ENCODE peak calls at places on chromosomes 11 and 22, in six cellular contexts. O, I, M, F, R and U are unnamed samples.

GRCh38 chr11:80958414-80958813 is 1517.6 kb upstream of the TENM4 start:
- DNase-seq in O (no peak), F (no peak), I (peak), M (no peak), R (no peak), U (peak)

GRCh38 chr11:57638811-57639320 is 10.8 kb downstream of the YPEL4 start:
- DNase-seq in I (no peak), M (no peak), O (no peak), R (no peak), F (no peak), U (no peak)

GRCh38 chr11:102615077-102615893 is 9.8 kb downstream of the MMP20 start:
- DNase-seq in F (no peak), O (no peak), M (no peak), R (no peak), I (peak), U (no peak)

GRCh38 chr11:103907548-103908455 is 128.6 kb upstream of the DDI1 start:
- DNase-seq in I (peak), R (no peak), F (no peak), M (no peak), O (no peak), U (peak)

GRCh38 chr22:36456459-36456835 is 25.0 kb downstream of the TXN2 start:
- DNase-seq in I (no peak), R (no peak), F (no peak), M (no peak), O (no peak), U (no peak)

GRCh38 chr11:61587541-61587941 is 6.7 kb upstream of the SYT7 start:
- DNase-seq in F (peak), O (peak), R (no peak), I (no peak), M (no peak), U (no peak)

GRCh38 chr11:86161373-86162255 is 82.9 kb upstream of the EED start:
- DNase-seq in O (no peak), I (no peak), M (no peak), R (no peak), F (no peak), U (no peak)

GRCh38 chr22:38782402-38783094 is 11.4 kb downstream of the DNAL4 start:
- DNase-seq in O (no peak), R (no peak), I (peak), M (peak), F (no peak), U (no peak)

GRCh38 chr11:118900535-118901384 is 17.1 kb downstream of the CXCR5 start:
- DNase-seq in I (no peak), O (no peak), F (no peak), M (no peak), R (no peak), U (no peak)

GRCh38 chr11:2758751-2759150 is 59.0 kb upstream of the KCNQ1OT1 start:
- DNase-seq in O (no peak), R (no peak), I (no peak), M (no peak), F (no peak), U (no peak)

GRCh38 chr11:60396790-60397189 is 531 bp downstream of the MS4A14 start:
- DNase-seq in I (no peak), O (no peak), M (no peak), F (no peak), R (no peak), U (no peak)

GRCh38 chr11:32141886-32142546 is 51.1 kb downstream of the RCN1 start:
- DNase-seq in F (no peak), M (no peak), I (no peak), O (no peak), R (no peak), U (no peak)